ENCODE peak calls at places on chromosomes 1 and 21, in seven cellular contexts. D, M, Q, G, W, X and T are unnamed samples.

GRCh38 chr1:174830019-174830418 is 169.7 kb upstream of the CACYBP start:
- DNase-seq in G (no peak), W (no peak), D (no peak), M (no peak), X (no peak), Q (no peak), T (no peak)

GRCh38 chr21:42496120-42496838 is at the start of gene RSPH1:
- DNase-seq in X (peak), M (peak), Q (peak), W (peak), G (peak), D (peak), T (peak)

GRCh38 chr1:67713071-67713806 is 28.2 kb downstream of the GADD45A start:
- DNase-seq in G (no peak), M (no peak), X (peak), Q (no peak), D (no peak), W (no peak), T (peak)

GRCh38 chr1:234593771-234594504 is 16.0 kb downstream of the IRF2BP2 start:
- DNase-seq in W (no peak), Q (no peak), M (no peak), G (no peak), D (no peak), X (peak), T (no peak)

GRCh38 chr1:159132271-159132881 is 39.0 kb upstream of the CADM3 start:
- DNase-seq in Q (peak), W (no peak), D (peak), X (peak), M (peak), G (peak), T (peak)

GRCh38 chr1:109482796-109483638 is 688 bp upstream of the ATXN7L2 start:
- DNase-seq in W (no peak), M (peak), X (no peak), Q (no peak), G (no peak), D (peak), T (no peak)

GRCh38 chr1:31760901-31761470 is 3.2 kb downstream of the ADGRB2 start:
- DNase-seq in D (peak), M (peak), G (no peak), W (peak), X (no peak), Q (peak), T (peak)

GRCh38 chr1:20430355-20431290 is 55.4 kb downstream of the CAMK2N1 start:
- DNase-seq in M (peak), Q (peak), X (no peak), W (no peak), D (no peak), G (no peak), T (peak)

GRCh38 chr1:233904979-233905415 is 521 bp downstream of the SLC35F3 start:
- DNase-seq in X (peak), G (peak), Q (no peak), W (no peak), M (no peak), D (no peak), T (no peak)